ENCODE peak calls at places on chromosomes 16 and 17, in nine cellular contexts. E is stimulated activated naive CD8-positive, alpha-beta T cell treated with anti-CD3 and anti-CD28 coated beads, Interleukin-15, Interleukin-2, amounts not matched to agents 100 U/mL and 50 U/mL, for 24 hours; O is nucleus accumbens; V is tibial artery; J is left ventricle myocardium inferior; T is activated naive CD8-positive, alpha-beta T cell treated with anti-CD3 and anti-CD28 coated beads, Interleukin-2, amount 50 U/mL, for 24 hours; R is B cell; H is effector CD4-positive, alpha-beta T cell; U is renal cortical epithelial cell. K is an unnamed sample.

GRCh38 chr16:57999971-58000705 is at the start of gene ZNF319:
- DNase-seq in R (no peak), T (peak; percentile 24), O (no peak), V (no peak), E (peak; percentile 34), J (no peak), H (peak; percentile 17), U (no peak), K (no peak)

GRCh38 chr17:82244413-82245140 is 15.7 kb downstream of the SLC16A3 start:
- DNase-seq in R (no peak), O (no peak), H (no peak), J (no peak), T (no peak), V (no peak), U (no peak), E (no peak), K (no peak)

GRCh38 chr17:29291163-29291752 is 2.7 kb downstream of the NUFIP2 start:
- DNase-seq in R (peak; percentile 66), H (peak; percentile 23), O (no peak), J (no peak), E (no peak), U (peak; percentile 77), V (no peak), T (no peak), K (no peak)

GRCh38 chr17:3603119-3603869 is 5.9 kb downstream of the TRPV1 start:
- DNase-seq in E (no peak), V (no peak), J (no peak), R (no peak), H (no peak), T (no peak), U (peak; percentile 58), O (no peak), K (no peak)

GRCh38 chr16:83187404-83187803 is 560.6 kb downstream of the CDH13 start:
- DNase-seq in E (peak; percentile 12), R (no peak), T (no peak), O (no peak), J (no peak), U (peak; percentile 86), H (no peak), V (no peak), K (no peak)

GRCh38 chr16:56606688-56607618 is 1.4 kb upstream of the MT2A start:
- DNase-seq in U (peak; percentile 99), E (peak; percentile 37), J (peak; percentile 68), T (peak; percentile 35), R (no peak), H (no peak), V (peak; percentile 92), O (peak; percentile 63), K (peak; percentile 96)

GRCh38 chr17:79223471-79223870 is 148.8 kb downstream of the ENGASE start:
- DNase-seq in O (no peak), H (no peak), T (no peak), R (no peak), V (no peak), U (no peak), J (no peak), E (no peak), K (no peak)

GRCh38 chr16:14456793-14457481 is 173.1 kb downstream of the PARN start:
- DNase-seq in V (no peak), O (no peak), T (no peak), H (no peak), R (no peak), J (no peak), E (no peak), U (peak; percentile 18), K (no peak)

GRCh38 chr16:29809850-29810698 is 1.9 kb upstream of the PRRT2 start:
- DNase-seq in O (no peak), J (no peak), V (no peak), U (no peak), R (no peak), E (peak; percentile 68), T (peak; percentile 60), H (no peak), K (no peak)

GRCh38 chr16:90018297-90019200 is 707 bp downstream of the DBNDD1 start:
- DNase-seq in R (no peak), H (no peak), U (no peak), J (no peak), O (no peak), V (no peak), E (no peak), T (no peak), K (no peak)

GRCh38 chr17:41959336-41960095 is 7.1 kb upstream of the CNP start:
- DNase-seq in E (no peak), T (no peak), J (no peak), H (no peak), O (no peak), U (peak; percentile 64), V (no peak), R (no peak), K (no peak)

GRCh38 chr17:17152385-17152784 is 53.7 kb downstream of the PLD6 start:
- DNase-seq in V (peak; percentile 80), E (no peak), J (peak; percentile 71), R (no peak), O (peak; percentile 37), U (peak; percentile 27), H (no peak), T (no peak), K (peak; percentile 63)

GRCh38 chr17:80164185-80164584 is 5.6 kb upstream of the CARD14 start:
- DNase-seq in O (peak; percentile 48), E (no peak), U (no peak), R (no peak), H (no peak), V (no peak), J (no peak), T (no peak), K (no peak)

GRCh38 chr16:58205276-58206036 is 7.5 kb upstream of the CSNK2A2 start:
- DNase-seq in H (no peak), V (no peak), J (no peak), R (no peak), O (no peak), U (no peak), E (no peak), T (no peak), K (no peak)

GRCh38 chr17:7856081-7856791 is 1.1 kb downstream of the NAA38 start:
- DNase-seq in J (peak; percentile 75), U (no peak), T (no peak), R (peak; percentile 67), V (peak; percentile 81), O (no peak), E (no peak), H (peak; percentile 19), K (no peak)

GRCh38 chr17:8189041-8189710 is 804 bp downstream of the BORCS6 start:
- DNase-seq in H (no peak), V (peak; percentile 76), R (no peak), J (peak; percentile 34), O (no peak), T (peak; percentile 34), E (peak; percentile 38), U (no peak), K (no peak)

GRCh38 chr16:70160821-70161220 is 12.8 kb upstream of the CLEC18C start:
- DNase-seq in T (no peak), O (no peak), H (no peak), E (no peak), V (no peak), U (no peak), R (no peak), J (no peak), K (no peak)

GRCh38 chr16:24890746-24891145 is 45.0 kb downstream of the SLC5A11 start:
- DNase-seq in J (no peak), T (no peak), U (no peak), V (peak; percentile 38), H (no peak), O (no peak), R (no peak), E (no peak), K (no peak)

K was measured in right atrium auricular region.